ENCODE peak calls at places on chromosomes 13 and 19, in five cellular contexts. One of them, this sample, is unnamed.

GRCh38 chr13:102642475-102642874 is 45.7 kb downstream of the TPP2 start:
- DNase-seq in pons: peak
- DNase-seq in ascending aorta: no peak
- DNase-seq in NCI-H2081: peak
- DNase-seq in naive thymus-derived CD8-positive, alpha-beta T cell: no peak
- DNase-seq in this sample: no peak

GRCh38 chr13:99506632-99507031 is 5.4 kb downstream of the TM9SF2 start:
- DNase-seq in pons: peak
- DNase-seq in ascending aorta: no peak
- DNase-seq in NCI-H2081: no peak
- DNase-seq in naive thymus-derived CD8-positive, alpha-beta T cell: no peak
- DNase-seq in this sample: no peak

GRCh38 chr19:32877977-32878745 is 8.6 kb upstream of the SLC7A9 start:
- DNase-seq in pons: no peak
- DNase-seq in ascending aorta: no peak
- DNase-seq in NCI-H2081: no peak
- DNase-seq in naive thymus-derived CD8-positive, alpha-beta T cell: no peak
- DNase-seq in this sample: no peak

GRCh38 chr13:77781804-77782203 is 84.3 kb downstream of the SLAIN1 start:
- DNase-seq in pons: no peak
- DNase-seq in ascending aorta: no peak
- DNase-seq in NCI-H2081: no peak
- DNase-seq in naive thymus-derived CD8-positive, alpha-beta T cell: no peak
- DNase-seq in this sample: no peak

GRCh38 chr19:45499196-45500180 is 1.2 kb downstream of the PPM1N start:
- DNase-seq in pons: no peak
- DNase-seq in ascending aorta: no peak
- DNase-seq in NCI-H2081: no peak
- DNase-seq in naive thymus-derived CD8-positive, alpha-beta T cell: peak
- DNase-seq in this sample: no peak

GRCh38 chr13:108322206-108322824 is 52.8 kb downstream of the TNFSF13B start:
- DNase-seq in pons: peak
- DNase-seq in ascending aorta: no peak
- DNase-seq in NCI-H2081: peak
- DNase-seq in naive thymus-derived CD8-positive, alpha-beta T cell: no peak
- DNase-seq in this sample: no peak

GRCh38 chr19:480016-480855 is 16.1 kb upstream of the MADCAM1 start:
- DNase-seq in pons: peak
- DNase-seq in ascending aorta: no peak
- DNase-seq in NCI-H2081: no peak
- DNase-seq in naive thymus-derived CD8-positive, alpha-beta T cell: peak
- DNase-seq in this sample: peak

GRCh38 chr19:906480-906879 is 6.5 kb downstream of the R3HDM4 start:
- DNase-seq in pons: no peak
- DNase-seq in ascending aorta: no peak
- DNase-seq in NCI-H2081: no peak
- DNase-seq in naive thymus-derived CD8-positive, alpha-beta T cell: no peak
- DNase-seq in this sample: no peak

GRCh38 chr19:49056101-49056901 is 1.2 kb downstream of the CGB7 start:
- DNase-seq in pons: peak
- DNase-seq in ascending aorta: no peak
- DNase-seq in NCI-H2081: no peak
- DNase-seq in naive thymus-derived CD8-positive, alpha-beta T cell: peak
- DNase-seq in this sample: no peak

GRCh38 chr19:1780272-1780957 is 27.1 kb downstream of the ONECUT3 start:
- DNase-seq in pons: no peak
- DNase-seq in ascending aorta: no peak
- DNase-seq in NCI-H2081: no peak
- DNase-seq in naive thymus-derived CD8-positive, alpha-beta T cell: no peak
- DNase-seq in this sample: no peak

GRCh38 chr13:90365130-90365529 is 982.4 kb upstream of the MIR17HG start:
- DNase-seq in pons: no peak
- DNase-seq in ascending aorta: no peak
- DNase-seq in NCI-H2081: no peak
- DNase-seq in naive thymus-derived CD8-positive, alpha-beta T cell: no peak
- DNase-seq in this sample: no peak

GRCh38 chr13:27536361-27537101 is 83.8 kb downstream of the LNX2 start:
- DNase-seq in pons: no peak
- DNase-seq in ascending aorta: no peak
- DNase-seq in NCI-H2081: no peak
- DNase-seq in naive thymus-derived CD8-positive, alpha-beta T cell: no peak
- DNase-seq in this sample: no peak

GRCh38 chr13:20125129-20125782 is 35.6 kb downstream of the GJA3 start:
- DNase-seq in pons: peak
- DNase-seq in ascending aorta: no peak
- DNase-seq in NCI-H2081: no peak
- DNase-seq in naive thymus-derived CD8-positive, alpha-beta T cell: no peak
- DNase-seq in this sample: no peak

GRCh38 chr19:1651061-1651547 is 1.3 kb downstream of the TCF3 start:
- DNase-seq in pons: no peak
- DNase-seq in ascending aorta: no peak
- DNase-seq in NCI-H2081: no peak
- DNase-seq in naive thymus-derived CD8-positive, alpha-beta T cell: peak
- DNase-seq in this sample: no peak

GRCh38 chr13:75404721-75405120 is 77.2 kb downstream of the TBC1D4 start:
- DNase-seq in pons: no peak
- DNase-seq in ascending aorta: no peak
- DNase-seq in NCI-H2081: no peak
- DNase-seq in naive thymus-derived CD8-positive, alpha-beta T cell: no peak
- DNase-seq in this sample: no peak

GRCh38 chr19:35248310-35249145 is at the start of gene LSR:
- DNase-seq in pons: no peak
- DNase-seq in ascending aorta: no peak
- DNase-seq in NCI-H2081: peak
- DNase-seq in naive thymus-derived CD8-positive, alpha-beta T cell: peak
- DNase-seq in this sample: no peak

GRCh38 chr13:107854880-107855279 is 360.5 kb downstream of the LIG4 start:
- DNase-seq in pons: no peak
- DNase-seq in ascending aorta: no peak
- DNase-seq in NCI-H2081: no peak
- DNase-seq in naive thymus-derived CD8-positive, alpha-beta T cell: no peak
- DNase-seq in this sample: no peak

GRCh38 chr19:57068921-57069697 is 50.7 kb upstream of the USP29 start:
- DNase-seq in pons: no peak
- DNase-seq in ascending aorta: no peak
- DNase-seq in NCI-H2081: no peak
- DNase-seq in naive thymus-derived CD8-positive, alpha-beta T cell: no peak
- DNase-seq in this sample: no peak

GRCh38 chr13:111899714-111900389 is 167.1 kb upstream of the SOX1 start:
- DNase-seq in pons: no peak
- DNase-seq in ascending aorta: no peak
- DNase-seq in NCI-H2081: no peak
- DNase-seq in naive thymus-derived CD8-positive, alpha-beta T cell: no peak
- DNase-seq in this sample: no peak

GRCh38 chr19:45125975-45126493 is 33.1 kb downstream of the PPP1R37 start:
- DNase-seq in pons: peak
- DNase-seq in ascending aorta: no peak
- DNase-seq in NCI-H2081: peak
- DNase-seq in naive thymus-derived CD8-positive, alpha-beta T cell: peak
- DNase-seq in this sample: no peak

GRCh38 chr19:28217064-28217463 is 995.9 kb downstream of the UQCRFS1 start:
- DNase-seq in pons: peak
- DNase-seq in ascending aorta: no peak
- DNase-seq in NCI-H2081: no peak
- DNase-seq in naive thymus-derived CD8-positive, alpha-beta T cell: no peak
- DNase-seq in this sample: no peak

GRCh38 chr19:46635920-46636761 is at the start of gene GNG8:
- DNase-seq in pons: no peak
- DNase-seq in ascending aorta: no peak
- DNase-seq in NCI-H2081: no peak
- DNase-seq in naive thymus-derived CD8-positive, alpha-beta T cell: peak
- DNase-seq in this sample: no peak

GRCh38 chr13:97498419-97498818 is 64.5 kb downstream of the RAP2A start:
- DNase-seq in pons: no peak
- DNase-seq in ascending aorta: no peak
- DNase-seq in NCI-H2081: no peak
- DNase-seq in naive thymus-derived CD8-positive, alpha-beta T cell: no peak
- DNase-seq in this sample: no peak

GRCh38 chr13:110304256-110304655 is 2.7 kb downstream of the COL4A1 start:
- DNase-seq in pons: no peak
- DNase-seq in ascending aorta: no peak
- DNase-seq in NCI-H2081: no peak
- DNase-seq in naive thymus-derived CD8-positive, alpha-beta T cell: no peak
- DNase-seq in this sample: no peak

GRCh38 chr19:18160792-18161690 is 8.1 kb downstream of the PIK3R2 start:
- DNase-seq in pons: peak
- DNase-seq in ascending aorta: no peak
- DNase-seq in NCI-H2081: peak
- DNase-seq in naive thymus-derived CD8-positive, alpha-beta T cell: peak
- DNase-seq in this sample: no peak

GRCh38 chr19:1026189-1027019 is at the start of gene CNN2:
- DNase-seq in pons: no peak
- DNase-seq in ascending aorta: no peak
- DNase-seq in NCI-H2081: no peak
- DNase-seq in naive thymus-derived CD8-positive, alpha-beta T cell: peak
- DNase-seq in this sample: no peak

GRCh38 chr19:16626796-16627193 is 1.2 kb downstream of the MED26 start:
- DNase-seq in pons: no peak
- DNase-seq in ascending aorta: no peak
- DNase-seq in NCI-H2081: no peak
- DNase-seq in naive thymus-derived CD8-positive, alpha-beta T cell: no peak
- DNase-seq in this sample: no peak

GRCh38 chr19:42081584-42082258 is 5.8 kb downstream of the ZNF574 start:
- DNase-seq in pons: peak
- DNase-seq in ascending aorta: no peak
- DNase-seq in NCI-H2081: no peak
- DNase-seq in naive thymus-derived CD8-positive, alpha-beta T cell: no peak
- DNase-seq in this sample: no peak

GRCh38 chr19:41934849-41935374 is 6.7 kb upstream of the ERFL start:
- DNase-seq in pons: peak
- DNase-seq in ascending aorta: no peak
- DNase-seq in NCI-H2081: peak
- DNase-seq in naive thymus-derived CD8-positive, alpha-beta T cell: peak
- DNase-seq in this sample: no peak

GRCh38 chr13:108463365-108463764 is 166.0 kb upstream of the MYO16 start:
- DNase-seq in pons: no peak
- DNase-seq in ascending aorta: no peak
- DNase-seq in NCI-H2081: no peak
- DNase-seq in naive thymus-derived CD8-positive, alpha-beta T cell: no peak
- DNase-seq in this sample: no peak

GRCh38 chr13:75794663-75795062 is 158.5 kb downstream of the LMO7 start:
- DNase-seq in pons: no peak
- DNase-seq in ascending aorta: no peak
- DNase-seq in NCI-H2081: no peak
- DNase-seq in naive thymus-derived CD8-positive, alpha-beta T cell: no peak
- DNase-seq in this sample: no peak

GRCh38 chr19:48795855-48796142 is 15.0 kb downstream of the BCAT2 start:
- DNase-seq in pons: no peak
- DNase-seq in ascending aorta: no peak
- DNase-seq in NCI-H2081: no peak
- DNase-seq in naive thymus-derived CD8-positive, alpha-beta T cell: no peak
- DNase-seq in this sample: no peak

GRCh38 chr13:24741016-24741662 is 22.8 kb upstream of the RNF17 start:
- DNase-seq in pons: no peak
- DNase-seq in ascending aorta: no peak
- DNase-seq in NCI-H2081: no peak
- DNase-seq in naive thymus-derived CD8-positive, alpha-beta T cell: no peak
- DNase-seq in this sample: no peak

GRCh38 chr19:1718382-1719315 is 34.7 kb upstream of the ONECUT3 start:
- DNase-seq in pons: no peak
- DNase-seq in ascending aorta: no peak
- DNase-seq in NCI-H2081: no peak
- DNase-seq in naive thymus-derived CD8-positive, alpha-beta T cell: no peak
- DNase-seq in this sample: no peak

GRCh38 chr13:28641600-28641926 is 17.4 kb upstream of the POMP start:
- DNase-seq in pons: no peak
- DNase-seq in ascending aorta: no peak
- DNase-seq in NCI-H2081: no peak
- DNase-seq in naive thymus-derived CD8-positive, alpha-beta T cell: no peak
- DNase-seq in this sample: no peak

GRCh38 chr19:32351807-32352630 is 6.6 kb downstream of the ZNF507 start:
- DNase-seq in pons: no peak
- DNase-seq in ascending aorta: no peak
- DNase-seq in NCI-H2081: no peak
- DNase-seq in naive thymus-derived CD8-positive, alpha-beta T cell: no peak
- DNase-seq in this sample: no peak

GRCh38 chr19:44590245-44591059 is 22.9 kb upstream of the IGSF23 start:
- DNase-seq in pons: no peak
- DNase-seq in ascending aorta: no peak
- DNase-seq in NCI-H2081: no peak
- DNase-seq in naive thymus-derived CD8-positive, alpha-beta T cell: no peak
- DNase-seq in this sample: no peak

GRCh38 chr19:49136771-49137171 is 17.4 kb downstream of the PPFIA3 start:
- DNase-seq in pons: no peak
- DNase-seq in ascending aorta: no peak
- DNase-seq in NCI-H2081: no peak
- DNase-seq in naive thymus-derived CD8-positive, alpha-beta T cell: no peak
- DNase-seq in this sample: no peak

GRCh38 chr13:96216543-96216942 is 126.6 kb downstream of the HS6ST3 start:
- DNase-seq in pons: no peak
- DNase-seq in ascending aorta: no peak
- DNase-seq in NCI-H2081: no peak
- DNase-seq in naive thymus-derived CD8-positive, alpha-beta T cell: no peak
- DNase-seq in this sample: no peak